ENCODE peak calls at places on chromosomes 7 and 10, in seven cellular contexts. T is astrocyte of the spinal cord, Z is glomerular endothelial cell, I is occipital lobe, S is kidney tubule cell, B is NCI-H2081 treated with DMSO at 0.1 percent for 48 hours, H is SK-N-SH. V is an unnamed sample.

GRCh38 chr7:74498996-74499834 is 45.5 kb downstream of the GTF2IRD1 start:
- DNase-seq in T (no peak), Z (no peak), H (no peak), B (no peak), S (peak; percentile 53), I (no peak), V (peak; percentile 55)

GRCh38 chr10:24908793-24909423 is 43.5 kb downstream of the PRTFDC1 start:
- DNase-seq in S (peak; percentile 78), H (no peak), T (peak; percentile 78), Z (no peak), I (no peak), B (no peak), V (peak; percentile 84)

GRCh38 chr10:117364121-117364960 is 10.9 kb downstream of the PDZD8 start:
- DNase-seq in T (peak; percentile 50), B (no peak), S (peak; percentile 37), I (no peak), H (no peak), Z (no peak), V (no peak)

GRCh38 chr7:41984888-41985287 is 252.1 kb downstream of the GLI3 start:
- DNase-seq in Z (no peak), H (no peak), T (peak; percentile 66), I (no peak), S (peak; percentile 33), B (no peak), V (no peak)

GRCh38 chr7:6436385-6436685 is 11.4 kb downstream of the DAGLB start:
- DNase-seq in H (no peak), Z (no peak), T (no peak), B (no peak), I (no peak), S (no peak), V (no peak)

GRCh38 chr10:93420091-93420490 is 62.0 kb downstream of the MYOF start:
- DNase-seq in H (peak; percentile 56), T (no peak), I (no peak), Z (no peak), B (no peak), S (no peak), V (no peak)

GRCh38 chr10:3574451-3574850 is 210.6 kb downstream of the KLF6 start:
- DNase-seq in Z (no peak), B (no peak), I (no peak), T (no peak), S (no peak), H (no peak), V (no peak)

GRCh38 chr10:76231258-76231934 is 800.0 kb downstream of the LRMDA start:
- DNase-seq in H (no peak), I (no peak), S (no peak), B (no peak), T (no peak), Z (no peak), V (no peak)

GRCh38 chr7:30665043-30665442 is 17.2 kb downstream of the CRHR2 start:
- DNase-seq in B (no peak), S (no peak), T (no peak), Z (no peak), I (no peak), H (no peak), V (no peak)

GRCh38 chr7:74502216-74502891 is 48.6 kb downstream of the GTF2IRD1 start:
- DNase-seq in Z (no peak), B (peak; percentile 21), I (no peak), H (no peak), T (peak; percentile 39), S (peak; percentile 31), V (no peak)

GRCh38 chr10:35641430-35642015 is 573 bp downstream of the FZD8 start:
- DNase-seq in S (no peak), T (peak; percentile 21), Z (no peak), B (no peak), H (peak; percentile 62), I (no peak), V (no peak)

GRCh38 chr10:89163265-89163995 is 43.7 kb downstream of the CH25H start:
- DNase-seq in S (no peak), T (no peak), H (no peak), B (no peak), Z (no peak), I (peak; percentile 34), V (no peak)

GRCh38 chr10:30607814-30608213 is 21.7 kb downstream of the LYZL2 start:
- DNase-seq in T (no peak), Z (no peak), S (no peak), B (no peak), H (no peak), I (no peak), V (no peak)

GRCh38 chr10:98365698-98366530 is 49.1 kb downstream of the PYROXD2 start:
- DNase-seq in S (no peak), Z (no peak), H (no peak), B (no peak), T (no peak), I (no peak), V (no peak)

GRCh38 chr10:120588311-120588710 is 131.3 kb downstream of the PLPP4 start:
- DNase-seq in Z (no peak), I (no peak), T (peak; percentile 39), B (no peak), H (no peak), S (no peak), V (no peak)

GRCh38 chr7:2376351-2377154 is 21.9 kb downstream of the EIF3B start:
- DNase-seq in H (no peak), I (no peak), Z (no peak), S (no peak), T (no peak), B (no peak), V (no peak)

GRCh38 chr10:95247200-95247880 is 43.5 kb downstream of the PDLIM1 start:
- DNase-seq in S (peak; percentile 74), I (no peak), H (no peak), T (peak; percentile 74), Z (no peak), B (no peak), V (peak; percentile 63)

GRCh38 chr10:130137077-130137448 is 872 bp downstream of the GLRX3 start:
- DNase-seq in B (no peak), I (no peak), H (peak; percentile 30), S (peak; percentile 54), Z (no peak), T (peak; percentile 36), V (peak; percentile 37)

GRCh38 chr10:6204341-6205191 is 1.8 kb downstream of the PFKFB3 start:
- DNase-seq in S (peak; percentile 73), B (no peak), I (peak; percentile 38), H (peak; percentile 54), T (peak; percentile 86), Z (no peak), V (peak; percentile 70)

GRCh38 chr7:81233208-81233940 is 314.5 kb upstream of the SEMA3C start:
- DNase-seq in Z (no peak), I (no peak), B (no peak), H (peak; percentile 12), T (no peak), S (no peak), V (no peak)

GRCh38 chr7:22110881-22111280 is 165.2 kb upstream of the CDCA7L start:
- DNase-seq in S (no peak), B (no peak), H (no peak), T (no peak), I (no peak), Z (no peak), V (no peak)

GRCh38 chr10:95547197-95547596 is 14.0 kb downstream of the SORBS1 start:
- DNase-seq in S (no peak), I (no peak), B (no peak), H (no peak), Z (no peak), T (no peak), V (no peak)

GRCh38 chr10:88979153-88979562 is 11.4 kb upstream of the FAS start:
- DNase-seq in B (no peak), Z (no peak), H (no peak), T (peak; percentile 94), I (peak; percentile 6), S (peak; percentile 76), V (peak; percentile 78)

GRCh38 chr7:130566168-130566897 is 74.4 kb downstream of the MEST start:
- DNase-seq in T (peak; percentile 32), I (no peak), Z (peak; percentile 74), S (no peak), H (no peak), B (no peak), V (no peak)

GRCh38 chr10:124589491-124590006 is 127.9 kb downstream of the LHPP start:
- DNase-seq in T (peak; percentile 38), I (no peak), S (peak; percentile 10), Z (no peak), B (no peak), H (no peak), V (no peak)

GRCh38 chr7:66970310-66970709 is 25.1 kb downstream of the SBDS start:
- DNase-seq in T (no peak), I (no peak), B (no peak), S (no peak), H (no peak), Z (no peak), V (no peak)

GRCh38 chr7:153942036-153942435 is 110.2 kb upstream of the DPP6 start:
- DNase-seq in B (no peak), S (no peak), Z (no peak), I (no peak), H (no peak), T (no peak), V (no peak)

GRCh38 chr7:152435384-152436278 is at the start of gene KMT2C:
- DNase-seq in Z (no peak), T (peak; percentile 40), S (peak; percentile 64), H (peak; percentile 92), B (no peak), I (peak; percentile 28), V (peak; percentile 44)

GRCh38 chr7:39829028-39829427 is 121.0 kb upstream of the CDK13 start:
- DNase-seq in B (no peak), T (no peak), Z (no peak), S (no peak), H (no peak), I (no peak), V (no peak)

GRCh38 chr7:151199196-151199874 is 11.0 kb downstream of the H2BK1 start:
- DNase-seq in T (no peak), Z (no peak), B (peak; percentile 38), S (no peak), H (no peak), I (no peak), V (no peak)

GRCh38 chr10:32139223-32140073 is 83.2 kb upstream of the KIF5B start:
- DNase-seq in I (peak; percentile 9), Z (peak; percentile 73), S (peak; percentile 92), T (peak; percentile 97), B (no peak), H (peak; percentile 20), V (peak; percentile 80)

GRCh38 chr7:29565634-29565981 is 2.0 kb downstream of the PRR15 start:
- DNase-seq in S (no peak), T (no peak), Z (no peak), B (no peak), I (no peak), H (no peak), V (no peak)

GRCh38 chr10:83603708-83604107 is 535.6 kb upstream of the GHITM start:
- DNase-seq in H (no peak), B (no peak), S (no peak), Z (no peak), I (no peak), T (peak; percentile 56), V (no peak)